ENCODE peak calls at places on chromosomes 11 and 22, in nine cellular contexts. K is mucosa of descending colon; W is stimulated activated CD4-positive, alpha-beta T cell treated with anti-CD3 and anti-CD28 coated beads, Interleukin-1b, Interleukin-23, amount 100 ng/mL, for 48 hours; R is GM03348; U is NCI-H2081; J is amniotic epithelial cell; X is breast epithelium; E is BJ; H is Kasumi-1. C is an unnamed sample.

GRCh38 chr22:50015451-50016307 is 3.1 kb upstream of the IL17REL start:
- DNase-seq in K (no peak), W (no peak), R (no peak), U (no peak), J (no peak), X (no peak), E (no peak), H (no peak), C (peak)

GRCh38 chr11:86395061-86395551 is 20.4 kb downstream of the CCDC81 start:
- DNase-seq in K (no peak), W (no peak), R (peak), U (no peak), J (peak), X (no peak), E (no peak), H (no peak), C (no peak)

GRCh38 chr11:131404010-131404409 is 33.6 kb downstream of the NTM start:
- DNase-seq in K (no peak), W (no peak), R (no peak), U (no peak), J (no peak), X (no peak), E (no peak), H (no peak), C (no peak)

GRCh38 chr11:33039274-33040126 is at the start of gene TCP11L1:
- DNase-seq in K (peak), W (peak), R (peak), U (peak), J (peak), X (peak), E (no peak), H (peak), C (peak)

GRCh38 chr11:105000797-105001196 is 22.2 kb downstream of the CASP5 start:
- DNase-seq in K (peak), W (peak), R (no peak), U (no peak), J (no peak), X (no peak), E (no peak), H (peak), C (peak)

GRCh38 chr11:66052664-66052982 is 459 bp downstream of the SF3B2 start:
- DNase-seq in K (no peak), W (no peak), R (no peak), U (no peak), J (no peak), X (no peak), E (no peak), H (no peak), C (no peak)

GRCh38 chr11:100994966-100995365 is 134.6 kb downstream of the PGR start:
- DNase-seq in K (no peak), W (no peak), R (no peak), U (no peak), J (no peak), X (no peak), E (no peak), H (no peak), C (no peak)

GRCh38 chr11:69704508-69705245 is 855 bp upstream of the FGF19 start:
- DNase-seq in K (peak), W (no peak), R (peak), U (peak), J (no peak), X (no peak), E (no peak), H (peak), C (peak)

GRCh38 chr11:94897330-94897768 is 76.0 kb downstream of the CWC15 start:
- DNase-seq in K (peak), W (peak), R (peak), U (peak), J (peak), X (no peak), E (no peak), H (peak), C (peak)

GRCh38 chr11:17575431-17576425 is 28.7 kb downstream of the OTOG start:
- DNase-seq in K (no peak), W (no peak), R (no peak), U (no peak), J (no peak), X (peak), E (no peak), H (no peak), C (peak)

GRCh38 chr22:20606784-20607128 is 99.3 kb downstream of the MED15 start:
- DNase-seq in K (no peak), W (no peak), R (no peak), U (no peak), J (no peak), X (no peak), E (no peak), H (no peak), C (no peak)

C was measured in WERI-Rb-1.